ENCODE peak calls at places on chromosome 20, in four cellular contexts. P is astrocyte of the cerebellum, U is tibial nerve, E is OCI-LY7. V is an unnamed sample.

GRCh38 chr20:60254901-60255411 is 296.7 kb downstream of the CDH26 start:
- DNase-seq in P (no peak), U (no peak), E (no peak), V (peak; percentile 78)

GRCh38 chr20:64010711-64011237 is 25.2 kb upstream of the C20orf204 start:
- DNase-seq in P (no peak), U (no peak), E (no peak), V (no peak)

GRCh38 chr20:34747479-34747878 is 43.3 kb downstream of the TP53INP2 start:
- DNase-seq in P (no peak), U (no peak), E (no peak), V (no peak)

GRCh38 chr20:50335105-50335504 is 144.5 kb downstream of the CEBPB start:
- DNase-seq in P (no peak), U (no peak), E (peak; percentile 22), V (no peak)

GRCh38 chr20:44790994-44791393 is 19.4 kb downstream of the RIMS4 start:
- DNase-seq in P (no peak), U (no peak), E (no peak), V (no peak)

GRCh38 chr20:11844691-11845090 is 73.0 kb upstream of the BTBD3 start:
- DNase-seq in P (no peak), U (no peak), E (no peak), V (no peak)

GRCh38 chr20:33291830-33292355 is 8.9 kb downstream of the BPIFB1 start:
- DNase-seq in P (no peak), U (no peak), E (peak; percentile 61), V (peak; percentile 17)

GRCh38 chr20:5767493-5768098 is 17.4 kb downstream of the SHLD1 start:
- DNase-seq in P (no peak), U (no peak), E (no peak), V (no peak)

GRCh38 chr20:39960522-39961420 is 728.3 kb downstream of the MAFB start:
- DNase-seq in P (no peak), U (no peak), E (no peak), V (peak; percentile 25)

GRCh38 chr20:63591147-63591533 is 17.1 kb upstream of the HELZ2 start:
- DNase-seq in P (no peak), U (no peak), E (no peak), V (no peak)

GRCh38 chr20:36607586-36608387 is 2.2 kb downstream of the RAB5IF start:
- DNase-seq in P (no peak), U (no peak), E (no peak), V (no peak)

GRCh38 chr20:36601546-36601945 is 4.0 kb upstream of the RAB5IF start:
- DNase-seq in P (no peak), U (no peak), E (no peak), V (no peak)

GRCh38 chr20:36606171-36607116 is 865 bp downstream of the RAB5IF start:
- DNase-seq in P (no peak), U (no peak), E (peak; percentile 17), V (peak; percentile 31)

GRCh38 chr20:36605309-36606170 is at the start of gene RAB5IF:
- DNase-seq in P (peak; percentile 96), U (peak; percentile 98), E (peak; percentile 99), V (peak; percentile 99)

DNA sequence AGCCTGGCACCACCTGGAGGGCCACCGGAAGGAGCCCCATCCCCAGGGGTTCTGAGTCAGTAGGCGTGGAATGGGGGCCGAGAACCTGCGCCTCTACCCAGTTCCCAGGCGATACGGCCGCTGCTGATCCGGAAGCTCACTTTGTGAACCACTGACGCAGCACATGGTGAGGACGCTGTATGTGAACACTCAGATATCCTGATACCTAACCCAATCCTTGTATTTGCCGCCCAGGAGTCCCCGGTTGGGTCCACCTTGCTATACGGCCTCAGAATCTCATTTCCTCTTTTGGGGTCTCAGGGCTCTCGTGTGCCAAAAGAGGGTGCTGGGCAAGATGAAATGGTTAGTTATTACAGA is 649 bp upstream of the RAB5IF start:
- DNase-seq in P (no peak), U (no peak), E (peak; percentile 92), V (peak; percentile 11)
- H3K4me3 ChIP-seq in P (peak overlapping the region; percentile 97), U (peak overlapping the region; percentile 74), E (peak overlapping the region; percentile 99), V (peak overlapping the region; percentile 92)

GRCh38 chr20:62063981-62064787 is 1.5 kb downstream of the TAF4 start:
- DNase-seq in P (no peak), U (no peak), E (no peak), V (no peak)

GRCh38 chr20:62066339-62066982 is 780 bp upstream of the TAF4 start:
- DNase-seq in P (no peak), U (no peak), E (peak; percentile 62), V (peak; percentile 28)

GRCh38 chr20:62065669-62066338 is at the start of gene TAF4:
- DNase-seq in P (no peak), U (peak; percentile 39), E (peak; percentile 88), V (peak; percentile 73)

GRCh38 chr20:62063601-62063980 is 2.1 kb downstream of the TAF4 start:
- DNase-seq in P (no peak), U (no peak), E (no peak), V (no peak)

GRCh38 chr20:62064788-62065668 is 653 bp downstream of the TAF4 start:
- DNase-seq in P (no peak), U (no peak), E (peak; percentile 42), V (no peak)
- H3K4me3 ChIP-seq in P (peak overlapping the region; percentile 42), U (peak overlapping the region; percentile 46), E (peak overlapping the region; percentile 75), V (peak overlapping the region; percentile 51)

DNA sequence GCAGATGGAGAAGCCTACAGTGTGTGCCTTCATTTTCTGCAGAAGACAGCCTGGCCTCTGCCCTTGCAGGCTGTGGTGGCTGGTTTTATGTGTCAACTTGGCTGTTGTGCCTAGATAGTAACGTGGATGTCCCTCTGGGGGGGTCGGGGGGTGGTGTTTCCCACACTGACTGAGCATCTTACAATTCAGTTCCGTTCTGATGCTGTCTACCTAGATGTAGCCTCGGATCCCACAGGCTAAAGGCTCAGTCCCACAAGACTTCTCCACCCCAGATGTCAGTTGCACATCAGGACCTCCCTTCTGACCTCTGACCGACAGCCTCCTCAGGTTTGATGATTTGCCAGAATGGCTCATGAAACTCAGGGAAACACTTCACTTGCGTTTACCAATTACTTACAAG is 4.3 kb downstream of the PYGB start:
- DNase-seq in P (no peak), U (no peak), E (no peak), V (no peak)
- H3K4me3 ChIP-seq in P (no peak overlapping the region), U (no peak overlapping the region), E (no peak overlapping the region), V (no peak overlapping the region)

GRCh38 chr20:57711311-57711712 is 1.5 kb upstream of the PMEPA1 start:
- DNase-seq in P (no peak), U (no peak), E (no peak), V (no peak)
- H3K4me3 ChIP-seq in P (peak overlapping the region; percentile 91), U (peak overlapping the region; percentile 39), E (peak overlapping the region; percentile 75), V (no peak overlapping the region)

DNA sequence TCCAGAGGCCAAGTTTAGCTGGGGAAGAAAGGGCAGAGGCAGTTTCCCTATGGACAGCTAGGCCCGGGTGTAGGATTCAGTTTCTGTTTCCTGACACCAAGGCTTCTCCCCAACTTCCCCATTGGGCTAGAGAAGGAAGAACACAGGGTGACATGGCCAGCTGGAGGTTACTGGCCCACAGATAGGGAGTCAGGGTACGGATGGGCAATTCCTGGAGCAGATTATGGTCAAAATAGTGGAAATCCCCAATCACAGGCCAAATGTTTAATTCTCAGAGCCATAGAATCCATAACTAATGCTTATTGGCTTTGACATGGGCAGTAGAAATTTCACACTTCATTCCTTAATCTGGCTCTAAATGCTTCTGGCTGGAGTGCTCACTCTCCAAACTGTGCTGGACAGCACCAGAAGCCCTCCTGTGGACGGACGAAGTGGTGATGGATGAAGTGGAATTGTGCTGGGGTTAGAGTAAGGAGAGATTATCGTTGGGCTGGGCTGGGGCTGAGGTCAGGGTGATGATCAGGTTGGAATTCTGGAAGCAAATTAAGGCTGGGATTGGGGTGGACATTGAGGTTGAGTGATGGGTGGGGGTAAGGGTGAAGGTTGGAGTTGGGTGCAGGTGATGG is 869 bp downstream of the SIGLEC1 start:
- DNase-seq in P (peak; percentile 6), U (no peak), E (no peak), V (no peak)
- H3K4me3 ChIP-seq in P (no peak overlapping the region), U (no peak overlapping the region), E (no peak overlapping the region), V (no peak overlapping the region)

GRCh38 chr20:57106692-57107091 is 159.7 kb downstream of the BMP7 start:
- DNase-seq in P (no peak), U (no peak), E (no peak), V (no peak)
- H3K4me3 ChIP-seq in P (no peak overlapping the region), U (no peak overlapping the region), E (no peak overlapping the region), V (no peak overlapping the region)

V was measured in MG63.